ENCODE peak calls at places on chromosomes 6 and 20, in four cellular contexts. G, F, N and O are unnamed samples. For H3K4me1, the result is how much of the 10 kb centered on the place peaks cover.

GRCh38 chr6:96276326-96276725 is 245.3 kb upstream of the UFL1 start:
- DNase-seq in G (no peak), F (no peak), N (no peak), O (no peak)

GRCh38 chr20:32583581-32584045 is 1.5 kb downstream of the NOL4L start:
- DNase-seq in G (no peak), F (peak), N (no peak), O (no peak)

GRCh38 chr20:32336918-32337347 is 21.2 kb upstream of the ASXL1 start:
- DNase-seq in G (no peak), F (peak), N (peak), O (peak)

GRCh38 chr6:138956244-138956924 is 31.7 kb downstream of the REPS1 start:
- DNase-seq in G (no peak), F (no peak), N (peak), O (no peak)

GRCh38 chr6:63352587-63353281 is 33.0 kb upstream of the LGSN start:
- DNase-seq in G (peak), F (no peak), N (peak), O (no peak)

GRCh38 chr20:22462975-22463914 is 121.1 kb downstream of the FOXA2 start:
- DNase-seq in G (no peak), F (no peak), N (no peak), O (no peak)

GRCh38 chr6:34391023-34391485 is 1.4 kb downstream of the NUDT3 start:
- DNase-seq in G (no peak), F (peak), N (peak), O (no peak)

GRCh38 chr6:125940691-125941090 is 15.9 kb upstream of the HINT3 start:
- DNase-seq in G (no peak), F (no peak), N (no peak), O (no peak)

GRCh38 chr6:112289039-112289566 is 34.7 kb upstream of the LAMA4 start:
- DNase-seq in G (no peak), F (no peak), N (no peak), O (no peak)

GRCh38 chr20:25248501-25249172 is 752 bp downstream of the PYGB start:
- DNase-seq in G (no peak), F (peak), N (no peak), O (no peak)

GRCh38 chr6:79946242-79946641 is 1.1 kb downstream of the ELOVL4 start:
- DNase-seq in G (no peak), F (no peak), N (peak), O (no peak)

GRCh38 chr6:84641076-84641475 is 123.3 kb downstream of the TBX18 start:
- DNase-seq in G (no peak), F (no peak), N (no peak), O (no peak)

GRCh38 chr6:112936476-112936875 is 589.3 kb downstream of the RFPL4B start:
- DNase-seq in G (no peak), F (no peak), N (no peak), O (no peak)

GRCh38 chr20:35768731-35769664 is 2.8 kb upstream of the PHF20 start:
- DNase-seq in G (peak), F (peak), N (peak), O (peak)

GRCh38 chr6:127482318-127482717 is 23.1 kb upstream of the KIAA0408 start:
- DNase-seq in G (no peak), F (no peak), N (no peak), O (no peak)

GRCh38 chr6:148852688-148853087 is 105.9 kb downstream of the UST start:
- DNase-seq in G (no peak), F (no peak), N (no peak), O (no peak)

GRCh38 chr6:148850936-148851335 is 104.1 kb downstream of the UST start:
- DNase-seq in G (no peak), F (no peak), N (no peak), O (no peak)

GRCh38 chr6:148848915-148849314 is 102.1 kb downstream of the UST start:
- DNase-seq in G (no peak), F (no peak), N (no peak), O (no peak)

GRCh38 chr6:148854086-148854485 is 107.3 kb downstream of the UST start:
- DNase-seq in G (no peak), F (no peak), N (no peak), O (no peak)

DNA sequence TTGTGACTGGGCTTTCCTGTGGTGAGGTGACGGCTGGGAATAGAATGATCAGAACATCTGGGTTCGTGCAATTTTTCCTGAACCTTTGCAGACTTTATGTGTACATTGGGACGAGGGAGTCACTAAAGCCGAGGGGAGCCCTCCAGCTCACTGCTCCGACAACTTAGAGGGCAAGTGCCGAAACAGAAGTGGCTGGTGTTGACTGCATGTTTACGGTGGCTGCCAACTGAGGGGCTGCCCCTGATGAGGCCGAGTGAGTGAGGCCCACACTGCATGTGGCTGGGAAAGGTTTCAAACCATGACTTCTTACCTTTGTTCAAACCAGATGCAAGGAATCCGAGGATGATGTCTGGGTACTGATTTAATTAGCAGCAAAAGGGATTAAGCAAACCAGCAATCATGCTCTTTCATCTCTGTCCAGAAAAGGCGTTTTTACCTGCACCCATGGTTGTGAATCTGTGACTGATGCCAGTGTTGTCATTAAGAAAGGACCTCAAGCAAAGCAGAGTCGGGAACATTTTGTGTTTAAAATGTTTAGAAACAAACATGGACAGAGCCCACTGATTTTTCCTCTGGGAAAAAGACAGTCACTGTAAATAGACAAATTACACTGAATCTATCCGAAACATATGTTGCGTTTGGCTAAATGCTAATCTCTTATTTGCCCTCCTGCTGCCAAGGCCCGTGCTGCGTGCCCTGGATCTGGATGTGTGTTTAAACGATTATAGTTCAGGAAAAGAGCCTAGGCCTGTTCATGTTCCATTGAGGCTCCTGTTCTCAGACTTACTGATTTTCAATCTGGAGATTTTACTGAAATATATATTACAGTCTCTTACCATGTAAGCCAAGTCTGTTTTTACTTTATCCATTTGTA is 105.1 kb downstream of the UST start:
- DNase-seq in G (no peak), F (no peak), N (no peak), O (no peak)
- H3K4me1 ChIP-seq in G (under half), F (under half), N (under half), O (under half)

DNA sequence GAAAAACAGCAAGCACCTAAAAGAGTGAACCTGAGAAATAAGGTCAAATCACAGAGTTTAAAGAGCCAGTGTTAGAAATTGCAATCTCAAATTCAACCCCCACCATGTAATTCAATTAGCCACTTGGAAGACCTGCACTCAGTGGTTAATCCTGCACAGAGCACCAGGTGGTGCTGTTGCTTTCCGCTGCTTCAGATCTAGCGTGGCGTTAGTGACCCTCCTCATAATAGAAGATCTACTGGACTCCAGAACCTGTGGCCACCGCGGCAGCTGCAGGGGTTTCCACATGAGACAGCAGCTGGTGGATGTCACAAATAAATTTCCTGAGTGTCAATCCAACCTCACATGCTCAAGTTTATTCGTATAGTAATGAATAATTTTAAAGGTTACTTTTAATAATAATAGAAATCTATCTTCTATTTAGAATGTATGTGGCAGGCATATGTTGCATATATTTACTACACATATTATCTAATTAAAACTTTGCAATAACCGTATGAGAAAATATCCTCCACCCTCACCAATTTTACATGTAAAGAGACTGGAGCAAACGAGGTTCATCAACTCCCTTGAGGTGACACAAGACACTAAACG is 84.4 kb downstream of the SYNE1 start:
- DNase-seq in G (peak), F (peak), N (peak), O (peak)
- TF ChIP-seq TCF7L2 in G (no peak), F (no peak), N (no peak), O (no peak)

GRCh38 chr6:52820198-52820597 is 16.6 kb upstream of the GSTA1 start:
- DNase-seq in G (no peak), F (no peak), N (no peak), O (no peak)
- TF ChIP-seq CTCF in G (no peak), F (no peak), N (no peak), O (no peak)

DNA sequence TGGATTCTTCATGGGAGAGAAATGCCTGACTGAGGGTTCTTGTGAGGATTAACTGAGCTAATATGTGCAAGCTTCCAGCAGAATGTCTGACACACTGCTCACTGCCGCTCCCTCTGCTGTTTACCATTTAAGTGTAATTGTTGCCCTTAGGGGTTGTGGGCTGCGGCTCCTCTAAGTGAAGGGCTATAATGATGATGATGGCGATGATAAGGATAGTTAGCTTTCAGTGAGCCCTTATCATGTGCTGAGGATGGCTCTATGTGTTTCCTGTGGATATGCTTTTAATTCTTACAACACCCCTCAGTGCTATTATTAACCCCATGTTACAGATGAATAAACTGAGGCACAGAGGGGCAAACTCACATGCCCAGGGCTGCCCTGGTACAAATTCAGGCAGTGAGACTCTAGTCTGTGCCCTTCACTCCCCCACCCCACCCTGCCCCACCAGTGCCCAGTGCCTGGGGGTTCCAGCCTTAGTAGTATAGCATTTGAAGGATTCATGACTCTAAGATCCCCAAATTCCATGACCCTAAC is 33.4 kb downstream of the TGM2 start:
- DNase-seq in G (no peak), F (no peak), N (no peak), O (no peak)
- H3K4me1 ChIP-seq in G (under half), F (under half), N (half or more), O (half or more)